ENCODE peak calls at places on chromosome 4, in nine cellular contexts. T is H1, W is GM12878, B is A549, O is upper lobe of left lung, L is suprapubic skin, G is K562, H is ovary, I is stomach. Z is an unnamed sample.

GRCh38 chr4:140926672-140927071 is 170.5 kb upstream of the TBC1D9 start:
- DNase-seq in T (no peak), W (no peak), B (no peak), O (no peak), L (no peak), G (no peak), H (no peak), I (no peak), Z (no peak)

GRCh38 chr4:38531126-38531737 is 132.8 kb upstream of the KLF3 start:
- DNase-seq in T (no peak), W (no peak), B (no peak), O (no peak), L (no peak), G (peak; percentile 48), H (no peak), I (no peak), Z (no peak)

GRCh38 chr4:147037089-147037488 is 91.4 kb upstream of the TTC29 start:
- DNase-seq in T (no peak), W (no peak), B (no peak), O (no peak), L (no peak), G (no peak), H (no peak), I (peak; percentile 46), Z (no peak)

GRCh38 chr4:180832086-180832485 is 1411.1 kb upstream of the TENM3 start:
- DNase-seq in T (no peak), W (no peak), B (no peak), O (no peak), L (no peak), G (no peak), H (no peak), I (no peak), Z (no peak)

GRCh38 chr4:137651128-137651527 is 118.8 kb upstream of the PCDH18 start:
- DNase-seq in T (no peak), W (no peak), B (no peak), O (no peak), L (no peak), G (no peak), H (no peak), I (no peak), Z (no peak)

GRCh38 chr4:122309988-122310626 is 68.7 kb upstream of the ADAD1 start:
- DNase-seq in T (no peak), W (no peak), B (peak; percentile 3), O (no peak), L (no peak), G (peak; percentile 12), H (no peak), I (no peak), Z (no peak)

GRCh38 chr4:133929540-133929939 is 272.0 kb downstream of the PABPC4L start:
- DNase-seq in T (no peak), W (no peak), B (no peak), O (no peak), L (no peak), G (no peak), H (no peak), I (no peak), Z (no peak)

GRCh38 chr4:188109157-188109755 is at the start of gene TRIML2:
- DNase-seq in T (no peak), W (no peak), B (peak; percentile 32), O (no peak), L (no peak), G (no peak), H (no peak), I (no peak), Z (no peak)

GRCh38 chr4:2510351-2511259 is 25.8 kb upstream of the FAM193A start:
- DNase-seq in T (no peak), W (no peak), B (no peak), O (no peak), L (no peak), G (no peak), H (no peak), I (no peak), Z (no peak)

GRCh38 chr4:4755306-4755705 is 104.2 kb upstream of the MSX1 start:
- DNase-seq in T (no peak), W (no peak), B (no peak), O (no peak), L (no peak), G (no peak), H (no peak), I (no peak), Z (no peak)

GRCh38 chr4:119130365-119131065 is 5.1 kb upstream of the MYOZ2 start:
- DNase-seq in T (no peak), W (no peak), B (no peak), O (no peak), L (no peak), G (no peak), H (no peak), I (no peak), Z (no peak)

GRCh38 chr4:155591784-155592567 is 74.7 kb upstream of the GUCY1A1 start:
- DNase-seq in T (no peak), W (no peak), B (no peak), O (no peak), L (no peak), G (no peak), H (no peak), I (no peak), Z (no peak)

GRCh38 chr4:73447701-73448100 is 11.7 kb downstream of the AFP start:
- DNase-seq in T (no peak), W (no peak), B (no peak), O (no peak), L (no peak), G (no peak), H (no peak), I (no peak), Z (no peak)

GRCh38 chr4:15479913-15480185 is 10.2 kb downstream of the CC2D2A start:
- DNase-seq in T (no peak), W (no peak), B (no peak), O (no peak), L (no peak), G (no peak), H (no peak), I (no peak), Z (no peak)

GRCh38 chr4:83082777-83083176 is 31.8 kb downstream of the PLAC8 start:
- DNase-seq in T (no peak), W (no peak), B (no peak), O (no peak), L (no peak), G (no peak), H (no peak), I (peak; percentile 45), Z (no peak)

GRCh38 chr4:118898684-118899138 is 10.1 kb downstream of the SYNPO2 start:
- DNase-seq in T (no peak), W (no peak), B (no peak), O (peak; percentile 48), L (no peak), G (no peak), H (peak; percentile 46), I (no peak), Z (no peak)

GRCh38 chr4:173257732-173258717 is 76.1 kb downstream of the HMGB2 start:
- DNase-seq in T (peak; percentile 31), W (no peak), B (peak; percentile 5), O (no peak), L (no peak), G (peak; percentile 63), H (peak; percentile 63), I (peak; percentile 55), Z (peak; percentile 56)

GRCh38 chr4:168397611-168398169 is 79.1 kb upstream of the DDX60 start:
- DNase-seq in T (no peak), W (no peak), B (no peak), O (peak; percentile 57), L (no peak), G (no peak), H (no peak), I (no peak), Z (no peak)

GRCh38 chr4:153465583-153465921 is 608 bp upstream of the TMEM131L start:
- DNase-seq in T (no peak), W (no peak), B (peak; percentile 37), O (peak; percentile 89), L (peak; percentile 71), G (peak; percentile 49), H (peak; percentile 65), I (peak; percentile 41), Z (no peak)

DNA sequence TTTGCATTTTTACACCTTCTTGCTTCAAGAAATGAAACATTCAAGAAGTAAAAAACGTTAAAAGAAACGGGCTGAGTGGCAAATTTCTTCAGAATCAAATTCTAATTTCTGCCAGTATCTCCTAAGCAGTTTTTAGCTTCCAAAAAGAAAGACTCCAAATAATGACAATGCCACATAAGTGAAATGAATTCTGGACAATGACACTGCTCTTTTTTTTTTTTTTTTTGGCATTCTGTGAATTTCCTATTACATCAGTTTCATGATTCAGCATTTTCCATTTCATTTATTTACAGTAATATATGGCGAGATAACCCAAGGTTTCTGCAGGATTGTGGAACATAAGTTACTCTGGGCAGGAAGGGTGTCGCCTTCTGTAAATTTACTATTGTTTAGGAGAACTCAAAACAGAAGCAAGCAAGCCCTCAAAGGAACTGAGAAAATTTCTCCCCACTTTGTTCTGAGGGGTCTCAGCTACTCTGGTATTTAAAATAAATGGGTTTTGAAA is 1.3 kb downstream of the SEL1L3 start:
- DNase-seq in T (no peak), W (no peak), B (no peak), O (no peak), L (no peak), G (peak; percentile 31), H (no peak), I (no peak), Z (no peak)
- H3K4me3 ChIP-seq in T (peak overlapping the region; percentile 78), W (peak overlapping the region; percentile 77), B (peak overlapping the region; percentile 98), O (peak overlapping the region; percentile 90), L (peak overlapping the region; percentile 87), G (peak overlapping the region; percentile 78), H (no peak overlapping the region), I (peak overlapping the region; percentile 79), Z (peak overlapping the region; percentile 64)

DNA sequence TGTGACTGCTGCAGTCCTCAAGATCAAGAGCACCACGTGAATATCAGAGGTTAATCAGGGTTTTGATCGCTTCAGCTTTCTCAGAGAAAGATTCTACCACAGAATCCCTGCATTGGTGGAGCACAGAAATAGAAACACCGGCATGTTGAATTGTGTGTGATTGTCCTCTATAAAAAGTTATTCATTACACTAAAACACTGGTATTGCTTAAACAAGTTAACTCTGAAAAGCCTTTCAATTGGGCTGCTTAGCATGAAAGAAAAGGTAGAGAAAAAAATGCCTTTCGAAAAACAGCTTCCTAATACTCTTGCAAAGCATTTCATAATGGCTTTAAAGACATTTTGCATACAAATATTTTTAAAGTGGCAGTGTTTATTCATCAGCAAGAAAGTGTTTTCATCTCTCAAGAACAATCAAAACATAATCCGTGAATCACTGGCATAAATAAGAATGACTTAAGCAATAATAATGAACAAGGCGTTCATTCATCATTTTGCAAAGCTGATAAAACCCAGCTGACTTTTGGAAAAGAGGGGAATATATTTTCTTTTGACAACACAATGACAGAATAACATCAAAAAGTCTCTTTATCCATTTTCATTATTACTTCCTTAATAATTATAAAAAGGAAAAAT is 61.1 kb downstream of the HELT start:
- DNase-seq in T (no peak), W (no peak), B (no peak), O (no peak), L (no peak), G (no peak), H (no peak), I (no peak), Z (no peak)
- TF ChIP-seq EP300 in T (no peak), W (no peak), B (no peak), O (no peak), L (no peak), G (no peak), H (no peak), I (no peak), Z (no peak)

GRCh38 chr4:33974270-33974669 is 2270.0 kb downstream of the ARAP2 start:
- DNase-seq in T (no peak), W (no peak), B (no peak), O (no peak), L (no peak), G (no peak), H (no peak), I (no peak), Z (no peak)
- H3K4me3 ChIP-seq in T (no peak overlapping the region), W (no peak overlapping the region), B (no peak overlapping the region), O (no peak overlapping the region), L (no peak overlapping the region), G (no peak overlapping the region), H (no peak overlapping the region), I (no peak overlapping the region), Z (no peak overlapping the region)

GRCh38 chr4:66252291-66252690 is 582.0 kb upstream of the EPHA5 start:
- DNase-seq in T (no peak), W (no peak), B (no peak), O (no peak), L (no peak), G (no peak), H (no peak), I (no peak), Z (no peak)
- TF ChIP-seq EP300 in T (no peak), W (no peak), B (no peak), O (no peak), L (no peak), G (no peak), H (no peak), I (no peak), Z (no peak)